ENCODE peak calls at places on chromosomes 11 and 22, in six cellular contexts. N is H1, J is H9, P is IMR-90, H is neuronal stem cell, T is trophoblast cell. L is an unnamed sample.

GRCh38 chr11:117875397-117876048 is 935 bp downstream of the FXYD6 start:
- DNase-seq in J (no peak), P (no peak), N (peak; percentile 59), T (no peak), H (no peak), L (peak; percentile 29)

GRCh38 chr11:14644396-14645246 is 1.0 kb downstream of the PDE3B start:
- DNase-seq in H (peak; percentile 43), N (peak; percentile 71), J (peak; percentile 63), T (peak; percentile 50), P (no peak), L (peak; percentile 43)

GRCh38 chr11:8717876-8718753 is 35.5 kb downstream of the RPL27A start:
- DNase-seq in H (no peak), N (no peak), T (no peak), P (peak; percentile 97), J (no peak), L (peak; percentile 95)

GRCh38 chr11:78645226-78646202 is 70.8 kb upstream of the NARS2 start:
- DNase-seq in T (peak; percentile 91), J (peak; percentile 85), P (peak; percentile 72), N (peak; percentile 95), H (peak; percentile 73), L (peak; percentile 69)

GRCh38 chr22:18952022-18952421 is 15.9 kb upstream of the PRODH start:
- DNase-seq in N (no peak), T (no peak), P (no peak), J (no peak), H (no peak), L (no peak)

GRCh38 chr22:36162127-36163034 is 1.8 kb upstream of the APOL3 start:
- DNase-seq in P (no peak), H (no peak), T (no peak), J (no peak), N (no peak), L (no peak)

GRCh38 chr11:123391646-123392348 is 38.3 kb upstream of the GRAMD1B start:
- DNase-seq in H (no peak), N (no peak), J (no peak), P (no peak), T (no peak), L (no peak)

GRCh38 chr11:72103754-72104167 is 664 bp upstream of the LAMTOR1 start:
- DNase-seq in P (no peak), J (no peak), H (no peak), T (no peak), N (no peak), L (no peak)

GRCh38 chr11:2928605-2929510 is at the start of gene PHLDA2:
- DNase-seq in J (peak; percentile 67), P (peak; percentile 85), H (no peak), N (peak; percentile 75), T (peak; percentile 70), L (peak; percentile 81)

GRCh38 chr11:74449369-74449931 is 17.9 kb downstream of the KCNE3 start:
- DNase-seq in H (peak; percentile 30), P (peak; percentile 81), T (peak; percentile 86), N (no peak), J (peak; percentile 47), L (peak; percentile 81)

GRCh38 chr11:48006301-48006992 is 26.1 kb downstream of the PTPRJ start:
- DNase-seq in N (no peak), J (no peak), P (peak; percentile 79), T (no peak), H (no peak), L (peak; percentile 45)

GRCh38 chr11:69919659-69920499 is 100.7 kb upstream of the FGF3 start:
- DNase-seq in J (peak; percentile 13), H (no peak), P (no peak), N (peak; percentile 44), T (no peak), L (no peak)

GRCh38 chr11:67780056-67780455 is 105.6 kb upstream of the ALDH3B2 start:
- DNase-seq in P (no peak), T (peak; percentile 8), J (no peak), H (no peak), N (no peak), L (no peak)

GRCh38 chr11:88815505-88815904 is 250.3 kb downstream of the GRM5 start:
- DNase-seq in P (no peak), J (no peak), H (no peak), N (no peak), T (no peak), L (no peak)

GRCh38 chr11:13118194-13118593 is 109.1 kb downstream of the RASSF10 start:
- DNase-seq in T (peak; percentile 31), P (peak; percentile 97), J (no peak), N (no peak), H (no peak), L (peak; percentile 90)

GRCh38 chr11:72781063-72781312 is 12.9 kb downstream of the STARD10 start:
- DNase-seq in H (no peak), J (no peak), T (peak; percentile 73), P (no peak), N (peak; percentile 63), L (no peak)

GRCh38 chr22:42131562-42131961 is 952 bp upstream of the CYP2D6 start:
- DNase-seq in P (no peak), N (no peak), J (no peak), H (no peak), T (no peak), L (no peak)

GRCh38 chr11:126310229-126310991 is 6.5 kb downstream of the DCPS start:
- DNase-seq in H (peak; percentile 67), T (peak; percentile 86), P (peak; percentile 74), J (peak; percentile 80), N (peak; percentile 82), L (peak; percentile 80)

GRCh38 chr11:124923296-124923695 is 4.2 kb downstream of the HEPN1 start:
- DNase-seq in T (no peak), P (no peak), J (no peak), H (no peak), N (no peak), L (no peak)

GRCh38 chr22:32336185-32336603 is 21.5 kb upstream of the RFPL3 start:
- DNase-seq in T (no peak), J (no peak), N (peak; percentile 46), H (peak; percentile 78), P (no peak), L (no peak)

GRCh38 chr11:83826078-83826477 is 539.9 kb upstream of the CCDC90B start:
- DNase-seq in H (no peak), P (no peak), T (no peak), N (no peak), J (no peak), L (no peak)

GRCh38 chr11:6619021-6619745 is at the start of gene TPP1:
- DNase-seq in H (peak; percentile 92), N (peak; percentile 91), J (peak; percentile 94), P (peak; percentile 94), T (peak; percentile 93), L (peak; percentile 97)

GRCh38 chr11:14065692-14066091 is 103.2 kb downstream of the SPON1 start:
- DNase-seq in T (no peak), P (no peak), J (no peak), N (no peak), H (no peak), L (no peak)

GRCh38 chr11:36500315-36500721 is 9.8 kb downstream of the TRAF6 start:
- DNase-seq in J (no peak), N (no peak), T (peak; percentile 15), H (peak; percentile 44), P (peak; percentile 96), L (peak; percentile 94)

GRCh38 chr11:96155627-96156378 is 187.2 kb downstream of the MAML2 start:
- DNase-seq in J (peak; percentile 51), T (peak; percentile 96), H (no peak), P (peak; percentile 97), N (no peak), L (peak; percentile 100)

GRCh38 chr11:63719987-63720386 is 38.7 kb downstream of the RTN3 start:
- DNase-seq in J (no peak), N (no peak), H (no peak), T (peak; percentile 96), P (peak; percentile 63), L (no peak)
- H4K91ac ChIP-seq in J (no peak overlapping the region), N (no peak overlapping the region), H (no peak overlapping the region), T (no peak overlapping the region), P (no peak overlapping the region), L (no peak overlapping the region)

DNA sequence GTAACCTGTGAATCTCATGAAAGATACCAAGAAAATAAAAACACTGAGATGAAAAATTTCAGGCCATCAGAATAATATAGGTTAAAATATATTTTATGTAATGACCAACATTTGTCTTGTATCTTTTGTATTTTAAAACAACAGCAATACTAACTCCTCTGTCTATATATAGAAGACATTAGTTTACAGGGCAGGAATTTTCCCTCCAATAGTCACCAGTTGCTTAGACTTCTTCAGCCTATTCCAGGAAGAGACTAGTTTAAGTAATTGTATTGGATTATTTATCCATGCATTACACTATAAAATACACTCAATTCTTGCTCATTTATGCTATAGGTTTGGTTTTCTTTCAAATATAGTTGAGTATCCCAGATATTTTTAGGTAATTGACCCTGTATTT is 24.1 kb downstream of the ANO5 start:
- DNase-seq in N (no peak), T (no peak), H (no peak), P (no peak), J (no peak), L (no peak)
- H4K91ac ChIP-seq in N (no peak overlapping the region), T (no peak overlapping the region), H (no peak overlapping the region), P (no peak overlapping the region), J (no peak overlapping the region), L (no peak overlapping the region)

DNA sequence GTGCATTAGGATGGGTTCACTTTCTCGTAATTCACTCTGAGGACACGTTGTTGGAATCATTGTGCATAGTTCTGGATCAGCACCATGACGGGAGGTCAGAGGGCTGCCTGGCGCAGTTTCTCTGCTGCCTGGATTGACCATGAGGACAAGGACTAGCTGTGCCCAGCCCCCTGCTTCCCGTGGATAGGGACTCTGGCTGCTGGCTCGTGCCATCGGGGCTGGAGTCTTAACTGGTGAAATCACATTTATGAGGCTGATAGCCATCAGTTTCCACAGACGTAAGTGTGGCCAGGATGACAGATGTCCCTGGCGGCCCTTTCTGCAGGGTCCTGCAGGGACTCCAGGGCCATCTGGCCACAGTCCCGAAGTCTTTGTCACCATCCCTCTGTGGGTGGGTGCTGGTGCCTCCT is 24.1 kb upstream of the GRAMD4 start:
- DNase-seq in N (no peak), T (peak; percentile 92), J (no peak), P (no peak), H (no peak), L (peak; percentile 5)
- H4K91ac ChIP-seq in N (no peak overlapping the region), T (no peak overlapping the region), J (no peak overlapping the region), P (no peak overlapping the region), H (no peak overlapping the region), L (no peak overlapping the region)

GRCh38 chr11:114794048-114794684 is 115.8 kb downstream of the NXPE2 start:
- DNase-seq in P (no peak), T (no peak), H (no peak), J (no peak), N (no peak), L (no peak)

GRCh38 chr11:114799524-114799923 is 121.2 kb downstream of the NXPE2 start:
- DNase-seq in P (no peak), N (peak; percentile 56), H (peak; percentile 41), T (no peak), J (peak; percentile 71), L (no peak)

GRCh38 chr11:114796954-114797721 is 118.8 kb downstream of the NXPE2 start:
- DNase-seq in N (no peak), T (no peak), P (no peak), J (no peak), H (no peak), L (peak; percentile 13)
- H4K91ac ChIP-seq in N (no peak overlapping the region), T (no peak overlapping the region), P (no peak overlapping the region), J (no peak overlapping the region), H (no peak overlapping the region), L (no peak overlapping the region)

GRCh38 chr11:57585301-57585700 is 12.2 kb upstream of the SERPING1 start:
- DNase-seq in J (no peak), P (no peak), H (no peak), N (no peak), T (no peak), L (no peak)
- H4K91ac ChIP-seq in J (no peak overlapping the region), P (no peak overlapping the region), H (no peak overlapping the region), N (peak overlapping the region; percentile 39), T (no peak overlapping the region), L (no peak overlapping the region)

L was measured in mesenchymal stem cell.